ENCODE peak calls at places on chromosome 21, in four cellular contexts. One of them, this sample, is unnamed.

GRCh38 chr21:43578677-43579313 is 80.5 kb downstream of the HSF2BP start:
- DNase-seq in K562: no peak
- DNase-seq in H1: no peak
- DNase-seq in HCT116: no peak
- DNase-seq in this sample: no peak

GRCh38 chr21:23968008-23968407 is 1639.3 kb downstream of the MRPL39 start:
- DNase-seq in HCT116: no peak
- DNase-seq in K562: no peak
- DNase-seq in H1: no peak
- DNase-seq in this sample: no peak

GRCh38 chr21:30116474-30116873 is 50.1 kb downstream of the CLDN17 start:
- DNase-seq in H1: no peak
- DNase-seq in HCT116: no peak
- DNase-seq in K562: no peak
- DNase-seq in this sample: no peak

GRCh38 chr21:16250282-16250681 is 520.5 kb downstream of the USP25 start:
- DNase-seq in K562: no peak
- DNase-seq in HCT116: no peak
- DNase-seq in H1: no peak
- DNase-seq in this sample: no peak

GRCh38 chr21:21163904-21164303 is 165.7 kb downstream of the NCAM2 start:
- DNase-seq in HCT116: peak; percentile 7
- DNase-seq in H1: no peak
- DNase-seq in K562: peak; percentile 85
- DNase-seq in this sample: peak; percentile 52

GRCh38 chr21:42850866-42851391 is 28.4 kb downstream of the WDR4 start:
- DNase-seq in K562: peak; percentile 62
- DNase-seq in HCT116: no peak
- DNase-seq in H1: peak; percentile 44
- DNase-seq in this sample: no peak

GRCh38 chr21:21232320-21232719 is 234.1 kb downstream of the NCAM2 start:
- DNase-seq in K562: peak; percentile 30
- DNase-seq in H1: no peak
- DNase-seq in HCT116: no peak
- DNase-seq in this sample: peak; percentile 22

GRCh38 chr21:28392436-28392835 is 600.2 kb downstream of the LTN1 start:
- DNase-seq in K562: no peak
- DNase-seq in H1: no peak
- DNase-seq in HCT116: no peak
- DNase-seq in this sample: peak; percentile 13

GRCh38 chr21:35204850-35205564 is 155.9 kb upstream of the RUNX1 start:
- DNase-seq in HCT116: no peak
- DNase-seq in K562: peak; percentile 85
- DNase-seq in H1: no peak
- DNase-seq in this sample: peak; percentile 96

GRCh38 chr21:20661745-20662470 is 336.3 kb upstream of the NCAM2 start:
- DNase-seq in HCT116: no peak
- DNase-seq in K562: peak; percentile 7
- DNase-seq in H1: peak; percentile 21
- DNase-seq in this sample: no peak

GRCh38 chr21:17925900-17926299 is 106.7 kb upstream of the C21orf91 start:
- DNase-seq in HCT116: no peak
- DNase-seq in K562: peak; percentile 12
- DNase-seq in H1: no peak
- DNase-seq in this sample: peak; percentile 17

GRCh38 chr21:44301961-44302406 is 2.1 kb downstream of the PFKL start:
- DNase-seq in HCT116: no peak
- DNase-seq in H1: no peak
- DNase-seq in K562: no peak
- DNase-seq in this sample: no peak

GRCh38 chr21:29184047-29184446 is 53.6 kb downstream of the MAP3K7CL start:
- DNase-seq in H1: no peak
- DNase-seq in HCT116: no peak
- DNase-seq in K562: no peak
- DNase-seq in this sample: no peak

GRCh38 chr21:17726047-17726446 is 93.1 kb downstream of the C21orf91 start:
- DNase-seq in HCT116: peak; percentile 23
- DNase-seq in H1: no peak
- DNase-seq in K562: peak; percentile 10
- DNase-seq in this sample: no peak

GRCh38 chr21:34613679-34614442 is 1.1 kb downstream of the RCAN1 start:
- DNase-seq in H1: no peak
- DNase-seq in HCT116: no peak
- DNase-seq in K562: peak; percentile 33
- DNase-seq in this sample: peak; percentile 18

GRCh38 chr21:44438531-44439210 is 16.6 kb upstream of the LRRC3 start:
- DNase-seq in H1: no peak
- DNase-seq in HCT116: no peak
- DNase-seq in K562: no peak
- DNase-seq in this sample: no peak

GRCh38 chr21:22106720-22107410 is 1108.7 kb downstream of the NCAM2 start:
- DNase-seq in H1: no peak
- DNase-seq in K562: no peak
- DNase-seq in HCT116: no peak
- DNase-seq in this sample: no peak

GRCh38 chr21:15842565-15842880 is 112.7 kb downstream of the USP25 start:
- DNase-seq in K562: no peak
- DNase-seq in H1: no peak
- DNase-seq in HCT116: no peak
- DNase-seq in this sample: no peak

GRCh38 chr21:33892853-33893252 is 22.8 kb downstream of the ATP5PO start:
- DNase-seq in HCT116: no peak
- DNase-seq in K562: peak; percentile 54
- DNase-seq in H1: peak; percentile 64
- DNase-seq in this sample: no peak

GRCh38 chr21:34524671-34525601 is 12.9 kb upstream of the KCNE1 start:
- DNase-seq in HCT116: no peak
- DNase-seq in H1: no peak
- DNase-seq in K562: no peak
- DNase-seq in this sample: peak; percentile 58

GRCh38 chr21:33670076-33670475 is 27.8 kb downstream of the ITSN1 start:
- DNase-seq in H1: no peak
- DNase-seq in K562: no peak
- DNase-seq in HCT116: no peak
- DNase-seq in this sample: no peak

GRCh38 chr21:46621457-46622182 is 13.9 kb upstream of the PRMT2 start:
- DNase-seq in K562: no peak
- DNase-seq in HCT116: no peak
- DNase-seq in H1: no peak
- DNase-seq in this sample: no peak

GRCh38 chr21:37358392-37358791 is 8.2 kb upstream of the DYRK1A start:
- DNase-seq in H1: no peak
- DNase-seq in K562: no peak
- DNase-seq in HCT116: no peak
- DNase-seq in this sample: peak; percentile 97

DNA sequence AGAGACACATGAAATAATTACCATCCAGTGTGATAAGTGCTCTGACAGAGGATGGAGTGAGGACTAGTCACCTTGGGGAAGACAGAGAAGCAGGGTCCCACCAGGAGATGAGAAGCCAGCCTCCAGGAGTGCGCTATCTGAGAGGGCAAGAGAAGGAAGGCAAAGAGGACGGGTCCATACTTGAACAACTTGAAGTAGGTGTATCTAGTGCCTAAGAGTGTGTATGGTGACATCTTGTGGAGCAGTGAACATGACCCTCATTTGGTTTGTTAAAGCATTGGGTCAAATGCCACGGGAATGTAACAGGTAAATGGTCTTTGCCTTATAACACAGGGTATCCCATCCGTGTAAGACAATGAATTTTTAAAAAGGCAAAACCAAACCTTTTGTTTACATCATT is 39.8 kb downstream of the MRPL39 start:
- DNase-seq in HCT116: no peak
- DNase-seq in K562: no peak
- DNase-seq in H1: no peak
- DNase-seq in this sample: peak; percentile 2
- H4K20me1 ChIP-seq in HCT116: no peaks in the 10 kb centered on the region
- H4K20me1 ChIP-seq in K562: no peaks in the 10 kb centered on the region
- H4K20me1 ChIP-seq in H1: no peaks in the 10 kb centered on the region
- H4K20me1 ChIP-seq in this sample: no peaks in the 10 kb centered on the region

GRCh38 chr21:31221051-31221450 is 123.0 kb downstream of the TIAM1 start:
- DNase-seq in K562: no peak
- DNase-seq in H1: no peak
- DNase-seq in HCT116: no peak
- DNase-seq in this sample: no peak

GRCh38 chr21:31218830-31219608 is 125.0 kb downstream of the TIAM1 start:
- DNase-seq in K562: no peak
- DNase-seq in H1: no peak
- DNase-seq in HCT116: peak; percentile 22
- DNase-seq in this sample: no peak

GRCh38 chr21:31216206-31216605 is 127.9 kb downstream of the TIAM1 start:
- DNase-seq in K562: no peak
- DNase-seq in H1: no peak
- DNase-seq in HCT116: no peak
- DNase-seq in this sample: no peak

GRCh38 chr21:31222142-31222541 is 121.9 kb downstream of the TIAM1 start:
- DNase-seq in H1: no peak
- DNase-seq in HCT116: no peak
- DNase-seq in K562: no peak
- DNase-seq in this sample: no peak

DNA sequence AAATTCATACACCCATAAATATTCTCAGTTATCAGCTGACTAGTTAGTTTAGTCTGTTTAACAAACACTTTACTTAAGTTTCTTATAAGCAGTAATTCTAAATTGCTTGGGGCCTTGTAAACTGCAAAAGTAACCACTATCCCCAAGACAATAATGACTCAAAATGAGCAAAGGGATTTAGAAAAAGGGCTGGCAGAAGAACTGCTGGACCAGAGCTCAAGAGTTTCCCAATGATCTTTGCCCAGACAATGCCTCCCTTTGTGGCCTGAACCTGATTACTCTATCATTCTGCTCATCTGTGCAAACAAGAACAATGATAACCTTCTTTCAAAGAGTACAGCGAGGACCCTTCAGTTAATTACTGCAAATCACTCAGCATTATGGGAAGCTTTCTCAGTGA is 123.5 kb downstream of the TIAM1 start:
- DNase-seq in H1: no peak
- DNase-seq in K562: no peak
- DNase-seq in HCT116: no peak
- DNase-seq in this sample: no peak
- TF ChIP-seq POLR2AphosphoS5 in H1: no peak
- TF ChIP-seq POLR2AphosphoS5 in K562: no peak
- TF ChIP-seq POLR2AphosphoS5 in HCT116: no peak
- TF ChIP-seq POLR2AphosphoS5 in this sample: no peak

GRCh38 chr21:45540601-45540970 is 1.7 kb downstream of the SLC19A1 start:
- DNase-seq in HCT116: no peak
- DNase-seq in H1: no peak
- DNase-seq in K562: no peak
- DNase-seq in this sample: no peak
- H4K20me1 ChIP-seq in HCT116: no peaks in the 10 kb centered on the region
- H4K20me1 ChIP-seq in H1: peaks cover 10% of the 10 kb centered on the region
- H4K20me1 ChIP-seq in K562: no peaks in the 10 kb centered on the region
- H4K20me1 ChIP-seq in this sample: no peaks in the 10 kb centered on the region

GRCh38 chr21:26966978-26967913 is at the start of gene ADAMTS5:
- DNase-seq in H1: no peak
- DNase-seq in K562: no peak
- DNase-seq in HCT116: no peak
- DNase-seq in this sample: peak; percentile 15

GRCh38 chr21:26966360-26966977 is 419 bp downstream of the ADAMTS5 start:
- DNase-seq in K562: no peak
- DNase-seq in HCT116: no peak
- DNase-seq in H1: no peak
- DNase-seq in this sample: no peak

GRCh38 chr21:26964379-26964778 is 2.5 kb downstream of the ADAMTS5 start:
- DNase-seq in HCT116: no peak
- DNase-seq in H1: no peak
- DNase-seq in K562: no peak
- DNase-seq in this sample: no peak

GRCh38 chr21:26965091-26965566 is 1.8 kb downstream of the ADAMTS5 start:
- DNase-seq in K562: no peak
- DNase-seq in H1: no peak
- DNase-seq in HCT116: no peak
- DNase-seq in this sample: no peak

DNA sequence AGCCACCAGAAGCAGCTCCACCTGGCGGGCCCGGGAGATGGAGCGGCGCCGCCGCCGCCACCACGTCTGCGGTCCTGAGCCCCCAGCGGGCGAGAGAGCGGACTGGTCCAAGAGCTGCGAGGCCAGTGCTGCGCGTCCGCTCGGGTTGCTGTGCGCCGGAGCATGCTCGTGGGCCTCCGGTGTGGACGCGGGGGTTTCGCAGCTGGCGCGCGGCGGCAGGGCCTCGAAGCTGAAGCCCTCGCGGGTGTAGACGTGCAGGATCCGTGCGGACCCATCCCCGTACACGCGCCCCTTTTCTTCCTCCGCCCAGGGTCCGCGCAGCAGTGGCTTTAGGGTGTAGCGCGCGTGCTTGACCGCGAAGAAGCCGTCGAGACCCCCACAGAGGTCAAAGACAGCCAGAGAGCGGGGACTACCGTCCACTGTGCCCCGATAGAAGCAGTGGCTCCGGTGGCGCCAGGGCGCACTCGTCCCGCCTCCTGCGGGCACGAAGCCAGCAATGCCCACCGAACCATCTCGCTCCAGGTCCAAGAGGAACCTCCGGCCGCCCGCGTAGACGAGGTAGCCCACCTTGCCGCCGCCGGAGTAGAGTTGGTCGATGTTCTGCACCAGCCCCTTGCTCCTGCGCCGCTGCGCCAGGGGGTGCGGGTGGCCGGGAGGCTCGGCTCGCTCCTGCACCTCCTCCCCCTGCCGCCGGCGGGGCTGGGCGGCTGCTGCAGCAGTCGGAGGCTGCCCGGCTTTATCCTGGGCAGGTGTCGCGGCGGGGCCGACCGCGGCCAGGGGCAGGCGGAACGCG is 1.1 kb downstream of the ADAMTS5 start:
- DNase-seq in H1: no peak
- DNase-seq in K562: no peak
- DNase-seq in HCT116: no peak
- DNase-seq in this sample: no peak
- TF ChIP-seq POLR2AphosphoS5 in H1: peak; percentile 34
- TF ChIP-seq POLR2AphosphoS5 in K562: no peak
- TF ChIP-seq POLR2AphosphoS5 in HCT116: no peak
- TF ChIP-seq POLR2AphosphoS5 in this sample: no peak

DNA sequence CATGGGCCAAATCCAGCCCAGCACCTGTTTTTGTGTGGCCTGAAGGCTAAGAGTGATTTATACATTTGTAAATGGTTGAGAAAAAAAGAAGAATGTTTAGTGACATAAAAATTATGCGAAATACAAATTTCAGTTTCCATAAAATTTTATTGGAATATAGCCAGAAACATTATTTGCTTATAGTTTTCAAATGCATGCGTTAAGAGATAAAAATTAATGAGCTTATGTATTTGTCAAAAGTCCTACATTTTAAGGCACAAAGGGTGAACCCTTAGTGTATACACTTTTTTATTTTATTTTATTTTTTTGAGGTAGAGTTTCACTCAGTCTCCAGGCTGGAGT is 2.1 kb downstream of the MORC3 start:
- DNase-seq in K562: no peak
- DNase-seq in H1: no peak
- DNase-seq in HCT116: no peak
- DNase-seq in this sample: no peak
- H4K20me1 ChIP-seq in K562: peaks cover 22% of the 10 kb centered on the region
- H4K20me1 ChIP-seq in H1: peaks cover 4% of the 10 kb centered on the region
- H4K20me1 ChIP-seq in HCT116: no peaks in the 10 kb centered on the region
- H4K20me1 ChIP-seq in this sample: no peaks in the 10 kb centered on the region